ENCODE peak calls at places on chromosomes 13 and 19, in six cellular contexts. A is IMR-90, J is A549, W is SK-N-SH, P is HepG2, E is GM12878. D is an unnamed sample.

GRCh38 chr19:48681127-48681470 is 8.3 kb upstream of the NTN5 start:
- DNase-seq in A (peak; percentile 93), J (no peak), W (no peak), P (no peak), E (no peak), D (no peak)

GRCh38 chr19:40395956-40396355 is 6.0 kb upstream of the HIPK4 start:
- DNase-seq in A (no peak), J (no peak), W (no peak), P (no peak), E (no peak), D (no peak)

GRCh38 chr19:17996826-17997316 is 11.1 kb upstream of the ARRDC2 start:
- DNase-seq in A (peak; percentile 52), J (peak; percentile 70), W (peak; percentile 95), P (peak; percentile 59), E (no peak), D (peak; percentile 83)

GRCh38 chr13:111215081-111216047 is 100.3 kb downstream of the ARHGEF7 start:
- DNase-seq in A (no peak), J (no peak), W (no peak), P (no peak), E (no peak), D (no peak)

GRCh38 chr19:38478273-38478971 is 44.9 kb downstream of the RYR1 start:
- DNase-seq in A (no peak), J (peak; percentile 90), W (peak; percentile 64), P (peak; percentile 36), E (no peak), D (peak; percentile 68)

GRCh38 chr13:83221813-83222241 is 660.4 kb downstream of the SLITRK1 start:
- DNase-seq in A (peak; percentile 86), J (no peak), W (no peak), P (no peak), E (no peak), D (no peak)

GRCh38 chr13:114323349-114323748 is 9.0 kb downstream of the CHAMP1 start:
- DNase-seq in A (no peak), J (no peak), W (no peak), P (no peak), E (no peak), D (no peak)

GRCh38 chr19:39136225-39136940 is 10.8 kb downstream of the PAK4 start:
- DNase-seq in A (no peak), J (no peak), W (peak; percentile 14), P (no peak), E (no peak), D (no peak)

GRCh38 chr19:39175564-39175963 is 21.2 kb upstream of the NCCRP1 start:
- DNase-seq in A (no peak), J (no peak), W (no peak), P (no peak), E (no peak), D (no peak)

GRCh38 chr13:40786568-40786996 is 2.8 kb upstream of the SLC25A15 start:
- DNase-seq in A (peak; percentile 61), J (no peak), W (no peak), P (peak; percentile 90), E (no peak), D (no peak)

GRCh38 chr19:51712461-51713081 is 11.2 kb downstream of the HAS1 start:
- DNase-seq in A (peak; percentile 35), J (peak; percentile 59), W (no peak), P (no peak), E (no peak), D (peak; percentile 65)
- TF ChIP-seq CTCF in A (peak; percentile 30), J (peak; percentile 30), W (peak; percentile 62), P (peak; percentile 17), E (peak; percentile 40), D (peak; percentile 59)

DNA sequence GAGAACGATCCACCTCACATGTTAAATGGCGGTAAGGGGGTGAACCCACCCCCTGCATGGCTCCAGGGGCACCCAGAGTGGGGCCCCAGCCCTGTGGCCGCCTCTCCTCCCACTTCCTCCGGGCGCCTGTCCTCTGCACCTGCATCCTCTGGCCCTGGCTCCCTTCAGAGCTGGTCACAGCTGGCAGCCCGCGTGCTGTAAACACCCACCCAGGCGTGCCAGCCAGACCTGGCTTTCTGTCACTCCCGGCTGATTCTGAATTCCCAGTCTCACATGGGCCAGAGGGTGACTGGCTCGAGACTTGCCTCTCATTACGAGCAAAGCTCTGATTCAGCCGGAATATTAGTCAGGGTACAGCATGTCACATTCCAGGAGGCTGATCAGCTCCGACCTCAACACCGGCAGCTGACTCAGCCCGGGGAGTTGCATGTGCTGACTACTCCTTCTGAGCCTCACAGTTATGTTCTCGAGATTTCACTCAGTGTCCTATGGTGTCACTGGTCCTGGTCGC is 75.1 kb downstream of the GNG7 start:
- DNase-seq in A (peak; percentile 99), J (peak; percentile 76), W (no peak), P (peak; percentile 68), E (no peak), D (no peak)
- TF ChIP-seq SMC3 in A (no peak), J (no peak), W (no peak), P (no peak), E (no peak), D (no peak)

DNA sequence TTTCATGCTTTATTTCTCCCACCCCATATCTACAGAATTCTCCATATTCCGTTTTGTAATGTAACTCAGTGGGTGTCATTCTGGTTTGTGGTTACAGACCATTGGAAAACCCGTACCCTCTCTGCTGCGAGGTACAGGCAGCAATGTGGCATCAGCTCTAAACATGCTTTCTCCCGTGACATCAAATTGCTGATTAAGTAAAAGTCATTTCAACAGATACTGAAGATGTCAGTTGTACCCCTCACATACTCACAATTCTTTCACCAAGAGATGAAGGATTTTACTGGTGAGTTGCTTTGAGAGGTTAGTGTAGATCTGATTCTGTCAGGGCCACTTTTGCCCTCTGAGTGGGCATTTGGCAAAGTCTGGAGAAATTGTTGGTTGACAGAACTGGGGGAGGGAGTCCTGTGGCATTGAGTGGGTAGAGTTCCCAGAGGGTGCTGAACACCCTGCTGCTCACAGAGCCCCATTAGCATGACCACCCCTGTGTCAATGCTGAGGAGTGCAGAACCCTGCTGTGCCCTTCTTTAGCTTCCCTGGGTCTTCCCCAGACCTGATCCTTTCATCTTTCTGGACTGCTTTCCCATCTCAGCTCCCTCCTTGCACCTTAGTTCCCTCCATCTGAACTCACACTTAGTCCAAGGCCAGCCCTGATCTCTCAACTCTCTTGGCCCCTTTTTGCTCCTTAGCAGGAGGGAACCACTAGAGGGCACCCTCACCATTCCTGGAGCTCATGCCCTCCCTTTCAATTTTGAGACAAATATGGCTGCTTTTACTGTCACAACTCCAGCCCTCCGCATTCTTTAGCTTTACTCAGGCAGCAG is 39.9 kb upstream of the CEACAM8 start:
- DNase-seq in A (peak; percentile 20), J (peak; percentile 73), W (peak; percentile 38), P (peak; percentile 32), E (no peak), D (peak; percentile 48)
- TF ChIP-seq CTCF in A (peak; percentile 73), J (peak; percentile 88), W (peak; percentile 65), P (peak; percentile 79), E (peak; percentile 82), D (peak; percentile 84)

DNA sequence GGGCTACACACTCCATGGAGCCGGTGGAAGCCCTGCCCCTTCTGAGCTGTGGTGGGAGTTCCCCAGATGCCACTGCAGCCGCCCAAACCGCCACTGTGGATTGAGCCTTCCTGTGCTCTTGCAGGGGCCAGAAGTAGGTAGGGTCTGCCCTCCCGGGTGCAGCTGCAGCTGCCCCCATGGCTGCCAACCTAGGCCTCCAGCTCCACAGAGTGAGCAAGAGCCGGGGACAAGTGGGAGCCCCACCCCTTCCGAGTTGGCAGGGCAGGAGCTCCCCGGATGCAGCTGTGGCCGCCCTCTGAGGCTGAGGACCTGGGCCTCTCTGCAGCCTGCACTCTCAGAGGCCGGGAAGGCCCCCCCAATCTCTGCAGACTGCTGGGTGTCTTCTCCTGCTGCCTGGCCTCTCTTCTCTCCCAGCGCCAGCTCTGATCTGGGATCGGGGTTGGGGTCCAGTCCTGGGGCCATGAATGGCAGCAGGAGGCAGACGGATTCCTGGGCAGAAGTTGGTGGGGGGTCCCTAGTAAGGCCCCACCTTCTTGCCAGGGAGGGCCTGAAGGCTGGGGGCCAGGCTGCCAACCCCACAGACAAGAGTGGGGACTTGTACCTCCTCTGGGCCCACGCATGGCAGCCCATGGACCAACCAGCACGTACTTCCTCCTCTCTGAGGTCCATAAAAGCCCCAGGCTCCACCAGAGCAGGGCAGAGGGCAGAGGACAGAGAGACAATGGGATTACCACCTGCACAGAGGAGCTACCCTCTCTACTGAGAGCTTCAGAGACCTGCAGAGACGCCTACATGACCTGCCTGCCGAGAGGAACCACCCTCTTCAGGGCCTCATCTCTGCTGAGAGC is 28.9 kb downstream of the AP2S1 start:
- DNase-seq in A (no peak), J (no peak), W (no peak), P (no peak), E (no peak), D (no peak)
- TF ChIP-seq SMC3 in A (no peak), J (no peak), W (no peak), P (no peak), E (no peak), D (no peak)

GRCh38 chr19:11410682-11411081 is 8.4 kb downstream of the RGL3 start:
- DNase-seq in A (peak; percentile 37), J (no peak), W (no peak), P (no peak), E (no peak), D (no peak)

GRCh38 chr19:11408591-11408990 is 10.5 kb downstream of the RGL3 start:
- DNase-seq in A (no peak), J (no peak), W (no peak), P (no peak), E (no peak), D (no peak)

GRCh38 chr19:11401808-11402543 is 17.1 kb downstream of the RGL3 start:
- DNase-seq in A (no peak), J (no peak), W (peak; percentile 35), P (no peak), E (no peak), D (no peak)

GRCh38 chr19:11404588-11405258 is 14.4 kb downstream of the RGL3 start:
- DNase-seq in A (no peak), J (no peak), W (peak; percentile 16), P (no peak), E (no peak), D (no peak)

DNA sequence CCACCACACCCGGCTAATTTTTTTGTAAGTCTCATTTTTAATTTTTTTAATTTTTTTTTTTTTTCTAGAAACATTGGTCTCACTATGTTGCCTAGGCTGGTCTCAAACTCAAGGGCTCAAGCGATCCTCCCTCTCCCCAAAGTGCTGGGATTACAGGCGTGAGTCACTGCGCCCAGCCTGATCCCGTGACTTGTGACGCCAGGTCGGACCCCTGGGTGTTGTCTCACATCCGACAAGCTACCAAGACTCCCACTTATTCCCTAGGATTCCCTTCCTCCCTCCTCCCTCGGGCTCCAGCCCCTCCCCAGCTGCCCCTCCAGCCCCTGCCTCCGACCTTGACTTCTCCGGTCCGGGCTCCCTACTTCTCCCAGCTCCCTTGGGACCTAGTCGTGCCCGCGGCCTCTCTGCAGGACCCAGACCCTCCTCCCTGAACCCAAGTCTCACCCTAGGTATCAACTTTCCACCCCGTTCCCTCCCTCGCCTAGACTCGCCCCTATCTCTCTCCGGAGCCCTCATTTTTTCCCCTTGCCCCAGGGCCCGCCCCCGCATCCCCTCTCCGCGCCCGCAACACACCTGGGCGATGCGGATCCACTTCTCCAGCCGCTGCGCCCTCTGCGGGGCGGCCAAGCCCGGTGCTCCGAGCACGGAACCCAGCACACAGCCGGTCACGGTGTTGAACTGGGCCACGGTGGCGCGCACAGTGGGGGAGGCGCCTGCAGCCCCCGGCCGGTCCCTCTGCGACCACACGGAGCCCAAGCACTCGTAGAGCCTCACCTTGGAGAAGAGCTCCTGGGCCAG is 13.1 kb downstream of the RGL3 start:
- DNase-seq in A (no peak), J (no peak), W (peak; percentile 20), P (no peak), E (no peak), D (no peak)
- TF ChIP-seq CTCF in A (no peak), J (no peak), W (no peak), P (no peak), E (peak; percentile 11), D (no peak)

D was measured in K562.